ENCODE peak calls at places on chromosomes 2 and 18, in five cellular contexts. H, X, J, P and E are unnamed samples.

GRCh38 chr18:12287684-12288405 is 20.2 kb upstream of the TUBB6 start:
- DNase-seq in H (peak; percentile 60), X (no peak), J (peak; percentile 63), P (no peak), E (peak; percentile 97)

GRCh38 chr2:19488009-19488691 is 129.7 kb upstream of the OSR1 start:
- DNase-seq in H (no peak), X (no peak), J (no peak), P (no peak), E (peak; percentile 76)

GRCh38 chr18:26993568-26993967 is 128.1 kb upstream of the AQP4 start:
- DNase-seq in H (no peak), X (no peak), J (no peak), P (no peak), E (no peak)

GRCh38 chr2:215271466-215271865 is 40.4 kb upstream of the ATIC start:
- DNase-seq in H (peak; percentile 52), X (no peak), J (peak; percentile 13), P (no peak), E (no peak)

GRCh38 chr2:112164876-112165275 is 26.7 kb downstream of the FBLN7 start:
- DNase-seq in H (peak; percentile 14), X (no peak), J (no peak), P (no peak), E (no peak)

GRCh38 chr2:200221055-200221692 is 85.3 kb upstream of the SPATS2L start:
- DNase-seq in H (no peak), X (no peak), J (no peak), P (no peak), E (no peak)

GRCh38 chr2:73089270-73090030 is 17.9 kb upstream of the SFXN5 start:
- DNase-seq in H (no peak), X (no peak), J (no peak), P (no peak), E (peak; percentile 98)

GRCh38 chr2:220143336-220143735 is 515.9 kb downstream of the SLC4A3 start:
- DNase-seq in H (no peak), X (no peak), J (no peak), P (no peak), E (peak; percentile 91)

GRCh38 chr2:109613922-109614714 is at the start of the genes SEPTIN10 and SOWAHC:
- DNase-seq in H (peak; percentile 97), X (peak; percentile 95), J (peak; percentile 98), P (no peak), E (peak; percentile 99)

GRCh38 chr18:70322928-70323327 is 34.1 kb downstream of the SOCS6 start:
- DNase-seq in H (no peak), X (no peak), J (peak; percentile 31), P (no peak), E (peak; percentile 8)

GRCh38 chr18:65938592-65939372 is 188.0 kb downstream of the CDH7 start:
- DNase-seq in H (peak; percentile 77), X (peak; percentile 7), J (peak; percentile 28), P (peak; percentile 91), E (no peak)

GRCh38 chr2:24922556-24922955 is 2.5 kb upstream of the ADCY3 start:
- DNase-seq in H (no peak), X (no peak), J (no peak), P (no peak), E (no peak)

GRCh38 chr18:75478996-75479870 is 51.7 kb upstream of the SMIM21 start:
- DNase-seq in H (no peak), X (peak; percentile 67), J (peak; percentile 58), P (peak; percentile 83), E (peak; percentile 58)

GRCh38 chr18:79680100-79680879 is 687 bp downstream of the CTDP1 start:
- DNase-seq in H (no peak), X (peak; percentile 8), J (peak; percentile 67), P (peak; percentile 65), E (peak; percentile 52)

GRCh38 chr2:120543899-120544298 is 191.8 kb upstream of the GLI2 start:
- DNase-seq in H (no peak), X (no peak), J (no peak), P (no peak), E (no peak)

GRCh38 chr2:207926133-207927076 is 98.9 kb downstream of the PLEKHM3 start:
- DNase-seq in H (no peak), X (no peak), J (no peak), P (no peak), E (peak; percentile 68)

GRCh38 chr2:234308814-234309195 is 188.1 kb downstream of the ARL4C start:
- DNase-seq in H (no peak), X (no peak), J (no peak), P (peak; percentile 63), E (peak; percentile 20)

GRCh38 chr2:227335713-227336112 is 10.7 kb downstream of the MFF start:
- DNase-seq in H (no peak), X (no peak), J (no peak), P (no peak), E (no peak)

GRCh38 chr2:119251652-119252051 is 28.0 kb downstream of the STEAP3 start:
- DNase-seq in H (no peak), X (no peak), J (no peak), P (no peak), E (no peak)

GRCh38 chr2:117960231-117960630 is 53.6 kb downstream of the CCDC93 start:
- DNase-seq in H (no peak), X (no peak), J (no peak), P (no peak), E (no peak)

GRCh38 chr2:240957656-240958365 is 40.6 kb upstream of the SNED1 start:
- DNase-seq in H (peak; percentile 32), X (peak; percentile 11), J (no peak), P (no peak), E (no peak)

GRCh38 chr2:142150453-142150852 is 19.6 kb upstream of the LRP1B start:
- DNase-seq in H (no peak), X (no peak), J (no peak), P (no peak), E (no peak)

GRCh38 chr2:12008425-12009061 is 262.1 kb downstream of the LPIN1 start:
- DNase-seq in H (no peak), X (no peak), J (no peak), P (no peak), E (peak; percentile 74)

GRCh38 chr2:151156431-151156830 is 105.2 kb downstream of the RBM43 start:
- DNase-seq in H (no peak), X (no peak), J (no peak), P (no peak), E (peak; percentile 28)

GRCh38 chr2:67500541-67500940 is 103.4 kb downstream of the ETAA1 start:
- DNase-seq in H (no peak), X (no peak), J (no peak), P (no peak), E (no peak)

GRCh38 chr2:172806426-172807008 is 70.9 kb downstream of the RAPGEF4 start:
- DNase-seq in H (no peak), X (peak; percentile 31), J (peak; percentile 54), P (peak; percentile 67), E (peak; percentile 49)